ENCODE peak calls at places on chromosomes 2 and 18, in seven cellular contexts. L is coronary artery; M is ovary; T is psoas muscle; A is CD8-positive, alpha-beta T cell; B is foreskin fibroblast; H is fibroblast of villous mesenchyme. Z is an unnamed sample.

GRCh38 chr2:200308421-200309295 is 2.2 kb downstream of the SPATS2L start:
- DNase-seq in L (no peak), M (no peak), T (no peak), A (no peak), B (no peak), H (peak; percentile 61), Z (no peak)

GRCh38 chr2:21676676-21677075 is 552.9 kb downstream of the TDRD15 start:
- DNase-seq in L (no peak), M (no peak), T (no peak), A (no peak), B (no peak), H (no peak), Z (no peak)

GRCh38 chr2:229780856-229781773 is 66.8 kb upstream of the DNER start:
- DNase-seq in L (no peak), M (no peak), T (no peak), A (no peak), B (peak; percentile 31), H (peak; percentile 56), Z (no peak)

GRCh38 chr18:13605477-13605876 is 120.9 kb downstream of the FAM210A start:
- DNase-seq in L (no peak), M (no peak), T (no peak), A (no peak), B (no peak), H (no peak), Z (no peak)

GRCh38 chr2:108315408-108316193 is 26.9 kb downstream of the SULT1C2 start:
- DNase-seq in L (no peak), M (no peak), T (no peak), A (no peak), B (no peak), H (peak; percentile 74), Z (no peak)

GRCh38 chr2:217438821-217439220 is 564.0 kb downstream of the TNS1 start:
- DNase-seq in L (no peak), M (no peak), T (no peak), A (no peak), B (no peak), H (no peak), Z (no peak)

GRCh38 chr2:217790195-217790594 is 212.6 kb downstream of the TNS1 start:
- DNase-seq in L (no peak), M (no peak), T (no peak), A (no peak), B (no peak), H (no peak), Z (no peak)

GRCh38 chr18:6747646-6748045 is 18.1 kb downstream of the ARHGAP28 start:
- DNase-seq in L (no peak), M (no peak), T (no peak), A (no peak), B (peak; percentile 93), H (peak; percentile 87), Z (no peak)

GRCh38 chr2:24076849-24077534 is 866 bp upstream of the SF3B6 start:
- DNase-seq in L (peak; percentile 74), M (no peak), T (no peak), A (peak; percentile 5), B (no peak), H (peak; percentile 21), Z (no peak)

GRCh38 chr2:54666741-54667639 is 56.5 kb upstream of the EML6 start:
- DNase-seq in L (no peak), M (peak; percentile 73), T (peak; percentile 42), A (no peak), B (peak; percentile 18), H (peak; percentile 82), Z (no peak)

GRCh38 chr2:182379235-182379634 is 47.6 kb downstream of the PDE1A start:
- DNase-seq in L (no peak), M (no peak), T (no peak), A (no peak), B (peak; percentile 16), H (peak; percentile 65), Z (no peak)

GRCh38 chr2:196131384-196131861 is 40.0 kb downstream of the STK17B start:
- DNase-seq in L (no peak), M (no peak), T (peak; percentile 29), A (peak; percentile 48), B (no peak), H (peak; percentile 24), Z (no peak)

GRCh38 chr18:24685232-24685959 is 225.0 kb downstream of the HRH4 start:
- DNase-seq in L (no peak), M (no peak), T (no peak), A (no peak), B (no peak), H (no peak), Z (no peak)

GRCh38 chr2:239594772-239595608 is 194.2 kb upstream of the HDAC4 start:
- DNase-seq in L (peak; percentile 69), M (no peak), T (no peak), A (no peak), B (no peak), H (no peak), Z (no peak)

GRCh38 chr2:191230174-191230573 is 15.0 kb upstream of the MYO1B start:
- DNase-seq in L (no peak), M (no peak), T (no peak), A (no peak), B (peak; percentile 79), H (peak; percentile 83), Z (no peak)

GRCh38 chr2:17892726-17893534 is 14.5 kb downstream of the KCNS3 start:
- DNase-seq in L (no peak), M (no peak), T (no peak), A (no peak), B (no peak), H (no peak), Z (no peak)

GRCh38 chr2:239903210-239903609 is 121.9 kb downstream of the NDUFA10 start:
- DNase-seq in L (no peak), M (no peak), T (no peak), A (no peak), B (no peak), H (no peak), Z (no peak)

GRCh38 chr2:20241973-20242726 is 17.2 kb upstream of the SDC1 start:
- DNase-seq in L (no peak), M (no peak), T (no peak), A (no peak), B (no peak), H (no peak), Z (no peak)

GRCh38 chr18:67568166-67568565 is 51.6 kb upstream of the DSEL start:
- DNase-seq in L (no peak), M (no peak), T (no peak), A (no peak), B (no peak), H (no peak), Z (no peak)

GRCh38 chr2:197873293-197873701 is 68.9 kb downstream of the PLCL1 start:
- DNase-seq in L (no peak), M (no peak), T (no peak), A (no peak), B (peak; percentile 81), H (peak; percentile 19), Z (no peak)

GRCh38 chr2:113878743-113879142 is 11.1 kb upstream of the ACTR3 start:
- DNase-seq in L (no peak), M (no peak), T (no peak), A (no peak), B (no peak), H (no peak), Z (no peak)

GRCh38 chr18:3458952-3459853 is 9.2 kb downstream of the TGIF1 start:
- DNase-seq in L (no peak), M (no peak), T (no peak), A (no peak), B (no peak), H (peak; percentile 52), Z (no peak)

GRCh38 chr2:28618221-28619141 is 122.6 kb downstream of the PLB1 start:
- DNase-seq in L (no peak), M (no peak), T (no peak), A (no peak), B (no peak), H (no peak), Z (no peak)

GRCh38 chr2:28252308-28252707 is 140.3 kb upstream of the FOSL2 start:
- DNase-seq in L (no peak), M (no peak), T (no peak), A (no peak), B (no peak), H (no peak), Z (no peak)

GRCh38 chr2:152408260-152408659 is 73.3 kb downstream of the FMNL2 start:
- DNase-seq in L (no peak), M (no peak), T (no peak), A (no peak), B (no peak), H (no peak), Z (no peak)

GRCh38 chr2:67867735-67868134 is 195.1 kb downstream of the C1D start:
- DNase-seq in L (no peak), M (no peak), T (no peak), A (no peak), B (peak; percentile 29), H (peak; percentile 22), Z (no peak)

GRCh38 chr2:127169066-127169660 is 50.9 kb downstream of the CYP27C1 start:
- DNase-seq in L (no peak), M (no peak), T (no peak), A (no peak), B (no peak), H (no peak), Z (no peak)
- TF ChIP-seq CTCF in L (no peak), M (no peak), T (no peak), A (no peak), B (no peak), H (no peak), Z (no peak)

GRCh38 chr2:86821842-86822241 is 31.1 kb upstream of the CD8A start:
- DNase-seq in L (no peak), M (no peak), T (no peak), A (no peak), B (no peak), H (no peak), Z (no peak)
- H3K4me3 ChIP-seq in L (no peak overlapping the region), M (no peak overlapping the region), T (no peak overlapping the region), A (peak overlapping the region; percentile 47), B (no peak overlapping the region), H (no peak overlapping the region), Z (no peak overlapping the region)

DNA sequence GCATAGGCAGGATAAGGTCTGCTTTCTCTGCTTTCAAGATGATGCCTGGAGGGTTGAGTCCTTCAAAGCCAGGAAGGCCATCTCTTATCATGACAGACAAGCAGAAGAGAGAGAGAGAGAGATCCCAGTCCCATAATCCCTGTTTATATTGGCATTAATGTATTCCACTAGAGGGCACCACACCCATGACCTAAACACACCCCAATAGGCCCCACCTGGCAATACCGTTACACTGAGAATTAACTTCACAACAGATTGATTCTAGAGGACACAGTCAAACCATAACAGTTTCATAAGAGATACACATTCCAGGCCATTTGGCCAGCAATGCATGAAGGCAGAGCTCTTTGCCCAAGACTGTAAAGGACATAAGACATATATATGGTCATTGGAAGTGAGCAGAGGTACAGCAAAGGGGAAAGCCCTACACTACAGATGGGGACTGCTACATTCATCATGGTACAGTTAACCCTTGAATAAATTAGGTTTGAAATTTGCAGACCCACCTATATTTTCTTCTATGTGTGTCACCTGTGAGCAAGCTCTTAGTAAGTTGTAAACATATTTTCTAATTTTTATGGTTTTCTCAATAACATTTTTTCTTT is 1516.1 kb downstream of the RPIA start:
- DNase-seq in L (no peak), M (no peak), T (no peak), A (no peak), B (no peak), H (peak; percentile 0), Z (no peak)
- TF ChIP-seq CTCF in L (no peak), M (no peak), T (peak; percentile 17), A (no peak), B (no peak), H (no peak), Z (peak; percentile 59)

DNA sequence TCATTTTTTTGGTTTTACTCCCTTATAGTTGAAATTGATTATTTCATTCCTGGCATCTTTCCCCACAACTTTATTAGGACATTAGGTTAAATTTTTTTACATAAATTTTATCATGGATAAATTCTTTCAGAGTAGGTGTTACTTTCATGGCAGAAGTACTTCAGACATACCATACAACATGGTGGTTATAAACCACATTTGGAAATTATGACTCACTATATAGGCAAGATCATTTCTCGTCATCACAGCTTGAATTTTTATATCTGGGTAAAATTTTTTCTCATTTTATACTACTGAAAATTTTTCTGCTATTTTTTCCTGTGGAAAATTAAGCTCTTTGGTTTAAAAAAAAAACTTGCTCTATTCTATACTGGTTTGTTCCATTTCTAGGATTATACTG is 111.9 kb upstream of the COL5A2 start:
- DNase-seq in L (no peak), M (no peak), T (no peak), A (no peak), B (no peak), H (no peak), Z (no peak)
- H3K4me3 ChIP-seq in L (no peak overlapping the region), M (no peak overlapping the region), T (no peak overlapping the region), A (no peak overlapping the region), B (no peak overlapping the region), H (no peak overlapping the region), Z (no peak overlapping the region)

Z was measured in LNCaP clone FGC.